ENCODE peak calls at places on chromosomes 5 and 9, in four cellular contexts. G, S, Q and E are unnamed samples.
A peak's percentile ranks its signal among the peaks of the same experiment; 100 is the strongest.

GRCh38 chr9:137521405-137521985 is 28.7 kb downstream of the PNPLA7 start:
- DNase-seq in G (no peak), Q (peak; percentile 21), S (no peak), E (no peak)

GRCh38 chr9:98577446-98577845 is 131.3 kb downstream of the GABBR2 start:
- DNase-seq in S (no peak), Q (no peak), G (no peak), E (no peak)

GRCh38 chr5:78399115-78399514 is 38.7 kb downstream of the SCAMP1 start:
- DNase-seq in S (no peak), Q (no peak), G (no peak), E (no peak)

GRCh38 chr9:110443146-110443877 is 105.6 kb upstream of the TXNDC8 start:
- DNase-seq in G (no peak), Q (no peak), S (no peak), E (no peak)

GRCh38 chr5:59460368-59461153 is 433.0 kb downstream of the PDE4D start:
- DNase-seq in Q (no peak), S (no peak), G (no peak), E (no peak)

GRCh38 chr9:70262384-70262783 is 3.6 kb downstream of the SMC5 start:
- DNase-seq in G (no peak), S (no peak), Q (no peak), E (no peak)

GRCh38 chr5:155106221-155106620 is 92.7 kb downstream of the KIF4B start:
- DNase-seq in Q (no peak), G (no peak), S (no peak), E (no peak)

GRCh38 chr5:150291388-150292385 is 2.1 kb upstream of the CAMK2A start:
- DNase-seq in G (no peak), S (no peak), Q (no peak), E (no peak)

GRCh38 chr9:96137666-96138429 is 164.1 kb downstream of the HSD17B3 start:
- DNase-seq in S (no peak), G (no peak), Q (no peak), E (no peak)

GRCh38 chr9:122387526-122387925 is 16.7 kb downstream of the PTGS1 start:
- DNase-seq in Q (no peak), G (no peak), S (no peak), E (no peak)

GRCh38 chr9:134419684-134420076 is 93.4 kb downstream of the RXRA start:
- DNase-seq in S (no peak), G (no peak), Q (no peak), E (no peak)
- TF ChIP-seq CTCF in S (peak; percentile 59), G (no peak), Q (no peak), E (peak; percentile 39)

GRCh38 chr5:133458435-133458834 is 153.9 kb downstream of the FSTL4 start:
- DNase-seq in Q (no peak), G (no peak), S (no peak), E (no peak)
- TF ChIP-seq CTCF in Q (no peak), G (no peak), S (no peak), E (no peak)

GRCh38 chr5:55715519-55716078 is 3.5 kb upstream of the SLC38A9 start:
- DNase-seq in Q (no peak), S (no peak), G (no peak), E (no peak)

GRCh38 chr5:55713871-55714270 is 1.7 kb upstream of the SLC38A9 start:
- DNase-seq in G (no peak), S (no peak), Q (no peak), E (no peak)

GRCh38 chr5:55714749-55715148 is 2.6 kb upstream of the SLC38A9 start:
- DNase-seq in S (no peak), Q (no peak), G (no peak), E (no peak)

GRCh38 chr5:55712023-55712859 is at the start of gene SLC38A9:
- DNase-seq in G (peak; percentile 92), S (peak; percentile 92), Q (peak; percentile 98), E (peak; percentile 89)

DNA sequence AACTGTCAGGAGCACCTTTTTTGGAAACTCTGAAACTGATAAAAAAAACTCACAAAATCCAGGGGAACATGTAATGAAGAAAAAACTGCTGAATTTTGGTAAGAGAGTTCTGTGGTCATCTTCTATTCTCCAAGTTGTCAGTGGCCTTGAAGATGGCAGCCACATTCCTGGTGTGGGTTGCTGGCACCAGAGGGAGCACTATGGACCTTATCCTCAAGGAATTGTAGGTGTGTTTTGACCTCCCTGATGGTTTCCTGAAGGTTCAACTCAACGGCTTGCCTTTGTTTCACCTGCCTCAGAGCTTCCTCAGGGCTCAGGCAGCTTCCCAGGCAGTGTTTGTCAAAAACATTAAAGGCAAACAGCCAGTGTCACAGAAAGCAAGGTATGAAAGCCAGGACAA is 2.2 kb upstream of the SLC38A9 start:
- DNase-seq in Q (no peak), S (no peak), G (no peak), E (no peak)
- TF ChIP-seq CTCF in Q (no peak), S (no peak), G (no peak), E (no peak)

DNA sequence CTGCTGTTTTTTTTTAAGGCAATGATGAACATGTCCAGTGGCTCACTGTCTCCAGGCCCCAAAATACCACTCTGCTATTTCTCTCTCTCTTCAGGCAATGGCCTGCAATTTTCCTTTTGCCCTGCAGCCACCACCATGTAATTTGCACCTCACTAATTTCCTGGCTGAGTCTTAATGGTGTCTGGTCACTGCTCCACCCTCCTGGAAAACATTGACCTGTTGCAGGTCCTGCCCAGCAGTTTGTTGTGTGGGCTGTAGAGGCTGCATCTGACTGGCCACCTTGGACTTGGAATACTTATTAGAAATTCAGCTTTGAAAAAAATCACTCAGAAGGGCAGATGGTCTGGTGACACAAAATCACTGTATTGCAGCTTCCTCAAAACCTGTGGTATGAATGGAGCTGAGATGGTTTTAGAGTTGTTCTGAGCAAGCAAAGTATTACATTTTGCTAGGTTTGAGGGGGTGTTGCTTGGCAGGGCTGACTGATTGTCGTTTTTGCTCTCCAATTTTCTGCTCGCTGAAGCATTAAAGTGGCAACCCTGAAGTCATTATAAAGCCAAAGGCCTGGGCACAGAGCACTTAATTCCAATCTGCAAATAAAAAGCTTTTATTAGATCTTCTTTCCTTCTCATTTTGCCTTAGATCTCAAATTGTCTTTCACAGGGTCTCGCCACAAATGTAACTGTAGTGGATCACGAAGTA is 134.8 kb downstream of the TMEM174 start:
- DNase-seq in S (no peak), G (no peak), Q (no peak), E (no peak)
- TF ChIP-seq CTCF in S (no peak), G (no peak), Q (no peak), E (no peak)

DNA sequence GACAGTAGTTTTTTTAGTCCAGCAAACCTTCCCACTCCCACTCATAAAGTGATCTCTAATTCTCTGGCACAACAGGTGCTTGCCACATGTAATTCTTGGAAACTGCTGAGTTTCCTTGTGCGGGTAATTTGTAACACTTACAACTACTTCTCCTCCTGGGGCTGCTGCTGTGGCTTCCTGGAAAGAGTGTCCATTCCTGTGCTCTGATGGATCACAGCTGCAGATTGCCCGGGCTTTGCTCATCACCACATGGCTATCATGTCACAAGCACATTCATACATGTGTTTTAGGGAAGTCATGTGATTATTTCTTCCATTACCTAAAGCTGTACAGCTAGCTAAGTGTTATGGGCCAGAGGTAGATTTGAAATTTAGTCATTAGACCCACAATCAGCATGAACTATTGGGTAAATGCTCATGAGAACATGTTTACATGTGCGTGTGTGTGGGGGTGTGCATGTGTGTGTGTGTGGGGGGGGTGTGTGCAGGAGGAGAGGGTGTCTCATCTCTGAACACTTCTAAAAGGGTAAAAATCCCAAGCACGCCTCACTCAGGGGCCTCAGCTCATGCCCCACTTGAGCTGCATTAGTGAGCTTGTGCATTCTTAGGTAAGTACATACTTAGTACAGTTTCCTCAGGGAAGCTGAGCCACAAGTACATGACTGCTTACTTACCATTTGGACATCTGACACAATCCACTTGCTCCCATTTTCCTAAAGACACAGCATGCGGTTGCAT is 118.1 kb upstream of the CCDC112 start:
- DNase-seq in Q (no peak), G (no peak), S (no peak), E (no peak)
- TF ChIP-seq CTCF in Q (no peak), G (no peak), S (no peak), E (no peak)

DNA sequence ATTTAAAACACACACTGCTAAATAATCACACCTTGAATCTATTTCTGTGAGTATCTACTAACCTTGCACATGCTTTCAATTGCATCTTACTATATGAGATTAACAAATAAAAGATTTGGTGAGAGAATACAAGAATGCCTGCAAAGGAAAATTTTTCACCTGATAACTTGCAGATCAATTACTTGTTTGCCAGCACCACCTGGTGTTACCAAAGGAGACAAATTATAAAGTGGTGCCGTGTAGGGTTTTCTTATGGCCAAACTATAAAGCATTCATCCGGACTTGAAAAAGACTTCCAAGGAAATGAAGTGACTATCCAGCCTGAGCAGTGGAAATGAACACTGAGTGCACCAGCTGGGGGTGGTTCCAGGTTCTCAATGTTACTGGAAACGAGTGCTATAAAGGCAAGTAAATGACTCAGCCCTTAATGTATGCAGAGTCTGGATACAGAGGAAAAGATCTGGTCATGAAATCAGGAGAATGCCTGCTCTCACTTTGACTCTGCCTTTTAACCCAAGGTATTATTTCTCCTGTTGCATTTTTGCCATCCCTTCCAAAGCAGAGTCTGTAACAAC is 113.2 kb downstream of the DNAH5 start:
- DNase-seq in G (no peak), S (no peak), Q (no peak), E (no peak)
- TF ChIP-seq CTCF in G (no peak), S (peak; percentile 42), Q (no peak), E (no peak)

DNA sequence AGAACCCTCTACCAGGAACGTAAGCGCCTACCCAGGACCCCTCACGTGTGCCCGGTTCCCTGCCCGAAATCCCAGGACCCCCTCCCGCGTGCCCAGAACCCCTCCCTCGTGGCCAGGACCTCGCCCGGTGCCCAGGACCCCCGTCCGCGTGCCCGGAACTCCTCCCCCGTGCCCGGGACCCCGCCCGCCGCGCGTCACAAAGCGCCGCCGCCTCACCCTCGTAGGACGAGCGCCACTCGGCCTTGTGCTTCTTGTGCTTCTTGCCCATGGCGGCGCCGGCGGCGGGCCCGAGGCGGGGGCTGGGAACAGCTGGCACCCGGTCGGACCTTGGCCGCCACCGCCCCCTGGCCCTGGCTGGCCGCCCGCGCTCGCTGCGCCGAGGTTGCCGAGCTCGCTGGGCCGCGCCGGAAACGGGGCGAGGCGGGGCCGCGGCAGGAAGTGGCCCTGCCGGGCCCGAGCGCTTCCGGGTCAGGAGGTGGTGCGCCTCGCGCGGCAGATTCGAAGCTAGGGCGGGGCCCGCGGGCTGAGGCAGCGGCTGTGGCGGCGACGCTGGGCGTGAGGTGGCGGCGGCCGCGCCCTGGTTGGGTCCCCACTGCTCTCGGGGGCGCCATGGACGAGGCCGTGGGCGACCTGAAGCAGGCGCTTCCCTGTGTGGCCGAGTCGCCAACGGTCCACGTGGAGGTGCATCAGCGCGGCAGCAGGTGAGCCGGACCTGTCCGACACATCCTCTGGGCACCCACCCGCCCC is at the start of the genes BRD9 and TRIP13:
- DNase-seq in Q (peak; percentile 96), S (peak; percentile 89), G (peak; percentile 89), E (peak; percentile 100)
- TF ChIP-seq CTCF in Q (no peak), S (no peak), G (no peak), E (no peak)

GRCh38 chr5:173989432-173990082 is 587 bp downstream of the C5orf47 start:
- DNase-seq in S (peak; percentile 38), Q (peak; percentile 80), G (no peak), E (no peak)

GRCh38 chr5:173981362-173981761 is 7.6 kb upstream of the C5orf47 start:
- DNase-seq in Q (no peak), S (no peak), G (no peak), E (no peak)

GRCh38 chr5:173988554-173989431 is at the start of gene C5orf47:
- DNase-seq in Q (no peak), G (no peak), S (no peak), E (no peak)

DNA sequence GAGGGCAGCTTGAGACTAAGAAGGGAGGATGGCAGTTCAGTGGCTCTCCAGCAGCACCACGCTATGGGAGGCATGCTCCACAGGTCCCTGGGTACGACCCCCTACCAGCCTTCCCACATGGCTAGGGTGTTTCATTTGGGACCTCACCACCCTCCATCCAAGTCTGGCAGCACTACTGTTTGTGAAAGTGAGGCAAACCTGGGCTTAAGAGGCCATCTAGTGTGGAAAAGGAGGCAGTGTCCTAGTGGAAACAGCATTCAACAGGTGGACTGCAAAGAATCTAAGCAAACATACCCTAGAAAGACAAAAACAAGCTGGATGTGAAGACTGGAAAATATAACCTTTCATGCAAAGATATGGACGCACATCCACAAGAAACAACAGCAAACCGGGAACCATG is 4.8 kb upstream of the C5orf47 start:
- DNase-seq in G (no peak), Q (no peak), S (peak; percentile 46), E (no peak)
- TF ChIP-seq CTCF in G (no peak), Q (no peak), S (peak; percentile 77), E (peak; percentile 35)